ENCODE peak calls at places on chromosomes 3 and 15, in six cellular contexts. One of them, this sample, is unnamed.
A peak's percentile ranks its signal among the peaks of the same experiment; 100 is the strongest.

GRCh38 chr3:187713504-187713903 is 11.1 kb upstream of the RTP2 start:
- DNase-seq in fibroblast of lung: peak; percentile 45
- DNase-seq in IMR-90: peak; percentile 54
- DNase-seq in PC-9: no peak
- DNase-seq in mammary epithelial cell: peak; percentile 42
- DNase-seq in neural progenitor cell: no peak
- DNase-seq in this sample: no peak

GRCh38 chr15:97316362-97316761 is 644.1 kb upstream of the ARRDC4 start:
- DNase-seq in IMR-90: no peak
- DNase-seq in mammary epithelial cell: no peak
- DNase-seq in fibroblast of lung: no peak
- DNase-seq in neural progenitor cell: no peak
- DNase-seq in PC-9: no peak
- DNase-seq in this sample: no peak

GRCh38 chr3:111667621-111668239 is 72.6 kb upstream of the ZBED2 start:
- DNase-seq in fibroblast of lung: peak; percentile 34
- DNase-seq in neural progenitor cell: no peak
- DNase-seq in IMR-90: peak; percentile 69
- DNase-seq in mammary epithelial cell: peak; percentile 23
- DNase-seq in PC-9: no peak
- DNase-seq in this sample: no peak

GRCh38 chr15:64067564-64068030 is 21.3 kb upstream of the DAPK2 start:
- DNase-seq in neural progenitor cell: peak; percentile 81
- DNase-seq in mammary epithelial cell: peak; percentile 39
- DNase-seq in fibroblast of lung: peak; percentile 24
- DNase-seq in IMR-90: peak; percentile 44
- DNase-seq in PC-9: peak; percentile 59
- DNase-seq in this sample: no peak

GRCh38 chr15:60620707-60621106 is 141.8 kb upstream of the ICE2 start:
- DNase-seq in neural progenitor cell: no peak
- DNase-seq in mammary epithelial cell: no peak
- DNase-seq in IMR-90: peak; percentile 61
- DNase-seq in PC-9: no peak
- DNase-seq in fibroblast of lung: peak; percentile 24
- DNase-seq in this sample: no peak

GRCh38 chr3:14300721-14301377 is 101.6 kb upstream of the SLC6A6 start:
- DNase-seq in fibroblast of lung: no peak
- DNase-seq in PC-9: no peak
- DNase-seq in neural progenitor cell: no peak
- DNase-seq in mammary epithelial cell: no peak
- DNase-seq in IMR-90: no peak
- DNase-seq in this sample: no peak

GRCh38 chr15:92451225-92451825 is 57.6 kb downstream of the ST8SIA2 start:
- DNase-seq in neural progenitor cell: no peak
- DNase-seq in fibroblast of lung: peak; percentile 99
- DNase-seq in IMR-90: peak; percentile 26
- DNase-seq in PC-9: no peak
- DNase-seq in mammary epithelial cell: peak; percentile 86
- DNase-seq in this sample: no peak

GRCh38 chr15:96720251-96720650 is 389.8 kb downstream of the NR2F2 start:
- DNase-seq in PC-9: no peak
- DNase-seq in fibroblast of lung: no peak
- DNase-seq in IMR-90: no peak
- DNase-seq in mammary epithelial cell: no peak
- DNase-seq in neural progenitor cell: peak; percentile 40
- DNase-seq in this sample: no peak

GRCh38 chr3:156307704-156308103 is 187.3 kb downstream of the KCNAB1 start:
- DNase-seq in fibroblast of lung: peak; percentile 87
- DNase-seq in PC-9: peak; percentile 17
- DNase-seq in neural progenitor cell: no peak
- DNase-seq in mammary epithelial cell: peak; percentile 68
- DNase-seq in IMR-90: peak; percentile 84
- DNase-seq in this sample: no peak

GRCh38 chr3:134754768-134755559 is 40.1 kb upstream of the EPHB1 start:
- DNase-seq in IMR-90: peak; percentile 30
- DNase-seq in fibroblast of lung: peak; percentile 16
- DNase-seq in neural progenitor cell: peak; percentile 65
- DNase-seq in mammary epithelial cell: peak; percentile 40
- DNase-seq in PC-9: peak; percentile 14
- DNase-seq in this sample: peak; percentile 10

GRCh38 chr3:1611824-1612223 is 486.8 kb upstream of the CNTN4 start:
- DNase-seq in mammary epithelial cell: no peak
- DNase-seq in PC-9: no peak
- DNase-seq in IMR-90: no peak
- DNase-seq in fibroblast of lung: no peak
- DNase-seq in neural progenitor cell: no peak
- DNase-seq in this sample: no peak

GRCh38 chr3:112605285-112605684 is 35.7 kb downstream of the CCDC80 start:
- DNase-seq in mammary epithelial cell: peak; percentile 22
- DNase-seq in neural progenitor cell: no peak
- DNase-seq in PC-9: no peak
- DNase-seq in fibroblast of lung: peak; percentile 99
- DNase-seq in IMR-90: peak; percentile 99
- DNase-seq in this sample: no peak

GRCh38 chr3:117998071-117998470 is 1036.6 kb downstream of the IGSF11 start:
- DNase-seq in IMR-90: peak; percentile 74
- DNase-seq in PC-9: no peak
- DNase-seq in neural progenitor cell: no peak
- DNase-seq in mammary epithelial cell: peak; percentile 10
- DNase-seq in fibroblast of lung: peak; percentile 53
- DNase-seq in this sample: no peak

GRCh38 chr15:66715181-66715624 is 13.2 kb downstream of the SMAD6 start:
- DNase-seq in neural progenitor cell: peak; percentile 36
- DNase-seq in mammary epithelial cell: no peak
- DNase-seq in IMR-90: no peak
- DNase-seq in PC-9: no peak
- DNase-seq in fibroblast of lung: no peak
- DNase-seq in this sample: no peak

GRCh38 chr3:129419476-129419875 is 9.0 kb downstream of the EFCAB12 start:
- DNase-seq in mammary epithelial cell: no peak
- DNase-seq in fibroblast of lung: no peak
- DNase-seq in IMR-90: no peak
- DNase-seq in PC-9: no peak
- DNase-seq in neural progenitor cell: no peak
- DNase-seq in this sample: no peak

GRCh38 chr15:84731774-84732173 is 15.8 kb upstream of the SEC11A start:
- DNase-seq in PC-9: no peak
- DNase-seq in IMR-90: peak; percentile 81
- DNase-seq in mammary epithelial cell: no peak
- DNase-seq in fibroblast of lung: peak; percentile 96
- DNase-seq in neural progenitor cell: no peak
- DNase-seq in this sample: no peak

GRCh38 chr3:13077431-13078157 is 4.4 kb upstream of the IQSEC1 start:
- DNase-seq in IMR-90: no peak
- DNase-seq in neural progenitor cell: no peak
- DNase-seq in PC-9: no peak
- DNase-seq in mammary epithelial cell: no peak
- DNase-seq in fibroblast of lung: peak; percentile 32
- DNase-seq in this sample: no peak

GRCh38 chr3:171442184-171442583 is 18.0 kb downstream of the TNIK start:
- DNase-seq in mammary epithelial cell: no peak
- DNase-seq in fibroblast of lung: no peak
- DNase-seq in IMR-90: no peak
- DNase-seq in neural progenitor cell: peak; percentile 55
- DNase-seq in PC-9: no peak
- DNase-seq in this sample: no peak

GRCh38 chr15:44735482-44736260 is 657 bp upstream of the TRIM69 start:
- DNase-seq in PC-9: no peak
- DNase-seq in fibroblast of lung: no peak
- DNase-seq in neural progenitor cell: no peak
- DNase-seq in mammary epithelial cell: no peak
- DNase-seq in IMR-90: peak; percentile 16
- DNase-seq in this sample: no peak

GRCh38 chr15:51205050-51205707 is 110.5 kb upstream of the TNFAIP8L3 start:
- DNase-seq in fibroblast of lung: no peak
- DNase-seq in neural progenitor cell: no peak
- DNase-seq in PC-9: no peak
- DNase-seq in mammary epithelial cell: no peak
- DNase-seq in IMR-90: no peak
- DNase-seq in this sample: no peak

GRCh38 chr3:109254760-109255159 is 61.6 kb downstream of the DPPA2 start:
- DNase-seq in IMR-90: no peak
- DNase-seq in PC-9: no peak
- DNase-seq in mammary epithelial cell: no peak
- DNase-seq in fibroblast of lung: no peak
- DNase-seq in neural progenitor cell: no peak
- DNase-seq in this sample: no peak

GRCh38 chr15:55164284-55164683 is 32.5 kb downstream of the RSL24D1 start:
- DNase-seq in PC-9: no peak
- DNase-seq in fibroblast of lung: no peak
- DNase-seq in neural progenitor cell: no peak
- DNase-seq in IMR-90: no peak
- DNase-seq in mammary epithelial cell: no peak
- DNase-seq in this sample: no peak

GRCh38 chr15:31327674-31328424 is 1.2 kb downstream of the KLF13 start:
- DNase-seq in neural progenitor cell: peak; percentile 70
- DNase-seq in mammary epithelial cell: peak; percentile 28
- DNase-seq in fibroblast of lung: peak; percentile 18
- DNase-seq in PC-9: peak; percentile 22
- DNase-seq in IMR-90: peak; percentile 19
- DNase-seq in this sample: no peak

GRCh38 chr15:44029940-44030568 is 165.0 kb downstream of the FRMD5 start:
- DNase-seq in fibroblast of lung: peak; percentile 69
- DNase-seq in IMR-90: peak; percentile 60
- DNase-seq in neural progenitor cell: no peak
- DNase-seq in mammary epithelial cell: peak; percentile 19
- DNase-seq in PC-9: no peak
- DNase-seq in this sample: no peak

GRCh38 chr3:36405193-36405592 is 24.9 kb downstream of the STAC start:
- DNase-seq in PC-9: no peak
- DNase-seq in neural progenitor cell: no peak
- DNase-seq in IMR-90: no peak
- DNase-seq in fibroblast of lung: peak; percentile 36
- DNase-seq in mammary epithelial cell: peak; percentile 36
- DNase-seq in this sample: no peak

GRCh38 chr15:63420333-63420741 is 38.7 kb upstream of the CA12 start:
- DNase-seq in IMR-90: peak; percentile 43
- DNase-seq in PC-9: no peak
- DNase-seq in neural progenitor cell: no peak
- DNase-seq in mammary epithelial cell: peak; percentile 33
- DNase-seq in fibroblast of lung: no peak
- DNase-seq in this sample: no peak

DNA sequence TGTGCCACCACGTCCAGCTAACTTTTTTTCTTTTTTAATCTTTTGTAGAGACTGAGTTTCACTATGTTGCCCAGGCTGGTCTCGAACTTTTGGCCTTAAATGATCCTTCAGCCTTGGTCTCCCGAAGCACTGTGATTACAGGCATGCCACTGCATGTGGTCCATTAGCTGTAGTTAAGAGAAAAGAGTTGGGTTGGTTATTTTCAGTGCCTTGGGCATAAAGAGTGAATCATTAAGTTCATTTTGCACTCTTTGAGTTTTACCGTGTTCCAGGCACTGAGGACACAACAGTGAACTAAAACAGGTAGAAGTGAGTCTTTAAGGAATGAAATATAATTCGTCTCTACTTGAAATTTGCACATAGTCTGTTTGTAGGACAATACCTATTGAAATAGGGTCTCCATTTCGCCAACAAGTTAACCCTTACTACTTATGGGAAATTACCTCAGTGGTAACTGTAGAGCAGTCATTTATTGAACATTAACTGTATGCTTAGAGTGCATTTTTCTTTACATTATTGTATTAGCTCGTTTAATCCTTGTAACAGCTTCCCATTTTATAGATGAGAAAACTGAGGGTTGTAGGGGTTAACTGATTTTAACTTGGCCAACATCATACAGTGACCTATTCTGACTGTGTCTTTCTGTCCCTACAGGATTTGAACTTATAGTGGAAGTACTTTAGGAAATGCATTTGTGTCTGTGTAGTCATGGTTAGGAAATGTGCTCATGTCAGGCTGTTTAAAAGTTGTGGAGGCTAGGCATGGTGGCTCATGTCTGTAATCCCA is 22.7 kb upstream of the TRAK1 start:
- DNase-seq in neural progenitor cell: no peak
- DNase-seq in mammary epithelial cell: peak; percentile 37
- DNase-seq in IMR-90: no peak
- DNase-seq in fibroblast of lung: no peak
- DNase-seq in PC-9: no peak
- DNase-seq in this sample: no peak
- H2AFZ ChIP-seq in neural progenitor cell: no peak overlapping the region
- H2AFZ ChIP-seq in mammary epithelial cell: no peak overlapping the region
- H2AFZ ChIP-seq in IMR-90: no peak overlapping the region
- H2AFZ ChIP-seq in fibroblast of lung: no peak overlapping the region
- H2AFZ ChIP-seq in PC-9: no peak overlapping the region
- H2AFZ ChIP-seq in this sample: no peak overlapping the region

GRCh38 chr3:25503758-25504157 is 75.7 kb downstream of the RARB start:
- DNase-seq in mammary epithelial cell: no peak
- DNase-seq in IMR-90: no peak
- DNase-seq in fibroblast of lung: no peak
- DNase-seq in neural progenitor cell: no peak
- DNase-seq in PC-9: no peak
- DNase-seq in this sample: no peak
- H2AFZ ChIP-seq in mammary epithelial cell: no peak overlapping the region
- H2AFZ ChIP-seq in IMR-90: no peak overlapping the region
- H2AFZ ChIP-seq in fibroblast of lung: peak overlapping the region; percentile 50
- H2AFZ ChIP-seq in neural progenitor cell: no peak overlapping the region
- H2AFZ ChIP-seq in PC-9: no peak overlapping the region
- H2AFZ ChIP-seq in this sample: no peak overlapping the region

GRCh38 chr15:57563416-57563815 is 28.3 kb upstream of the MYZAP start:
- DNase-seq in mammary epithelial cell: no peak
- DNase-seq in neural progenitor cell: no peak
- DNase-seq in PC-9: no peak
- DNase-seq in IMR-90: no peak
- DNase-seq in fibroblast of lung: no peak
- DNase-seq in this sample: no peak

GRCh38 chr15:57565326-57565725 is 26.4 kb upstream of the MYZAP start:
- DNase-seq in mammary epithelial cell: peak; percentile 51
- DNase-seq in IMR-90: peak; percentile 7
- DNase-seq in fibroblast of lung: no peak
- DNase-seq in neural progenitor cell: no peak
- DNase-seq in PC-9: no peak
- DNase-seq in this sample: no peak

GRCh38 chr15:57559875-57560274 is 31.8 kb upstream of the MYZAP start:
- DNase-seq in neural progenitor cell: peak; percentile 70
- DNase-seq in fibroblast of lung: no peak
- DNase-seq in PC-9: peak; percentile 67
- DNase-seq in IMR-90: no peak
- DNase-seq in mammary epithelial cell: peak; percentile 43
- DNase-seq in this sample: peak; percentile 47

GRCh38 chr15:57560976-57561711 is 30.6 kb upstream of the MYZAP start:
- DNase-seq in fibroblast of lung: peak; percentile 63
- DNase-seq in mammary epithelial cell: peak; percentile 75
- DNase-seq in neural progenitor cell: peak; percentile 73
- DNase-seq in PC-9: peak; percentile 68
- DNase-seq in IMR-90: peak; percentile 65
- DNase-seq in this sample: peak; percentile 55

GRCh38 chr15:57562220-57562769 is 29.4 kb upstream of the MYZAP start:
- DNase-seq in PC-9: no peak
- DNase-seq in mammary epithelial cell: no peak
- DNase-seq in neural progenitor cell: no peak
- DNase-seq in fibroblast of lung: no peak
- DNase-seq in IMR-90: no peak
- DNase-seq in this sample: no peak
- H2AFZ ChIP-seq in PC-9: no peak overlapping the region
- H2AFZ ChIP-seq in mammary epithelial cell: no peak overlapping the region
- H2AFZ ChIP-seq in neural progenitor cell: no peak overlapping the region
- H2AFZ ChIP-seq in fibroblast of lung: no peak overlapping the region
- H2AFZ ChIP-seq in IMR-90: peak overlapping the region; percentile 67
- H2AFZ ChIP-seq in this sample: no peak overlapping the region

GRCh38 chr3:141846050-141846433 is 30.4 kb upstream of the ATP1B3 start:
- DNase-seq in IMR-90: no peak
- DNase-seq in mammary epithelial cell: no peak
- DNase-seq in fibroblast of lung: no peak
- DNase-seq in PC-9: no peak
- DNase-seq in neural progenitor cell: no peak
- DNase-seq in this sample: no peak
- H2AFZ ChIP-seq in IMR-90: no peak overlapping the region
- H2AFZ ChIP-seq in mammary epithelial cell: no peak overlapping the region
- H2AFZ ChIP-seq in fibroblast of lung: no peak overlapping the region
- H2AFZ ChIP-seq in PC-9: no peak overlapping the region
- H2AFZ ChIP-seq in neural progenitor cell: peak overlapping the region; percentile 2
- H2AFZ ChIP-seq in this sample: no peak overlapping the region

This sample was measured in HCT116.